ENCODE peak calls at places on chromosomes 1 and 21, in six cellular contexts. J, S, G, P, W and E are unnamed samples.

GRCh38 chr21:42242611-42243010 is 23.7 kb downstream of the ABCG1 start:
- DNase-seq in J (no peak), W (no peak), P (no peak), S (no peak), G (no peak), E (no peak)

GRCh38 chr1:78831731-78832360 is 174.7 kb downstream of the ADGRL4 start:
- DNase-seq in J (no peak), P (no peak), W (peak), S (peak), G (no peak), E (no peak)

GRCh38 chr1:226525750-226526149 is 22.8 kb upstream of the STUM start:
- DNase-seq in G (no peak), S (peak), W (no peak), P (no peak), J (no peak), E (no peak)

GRCh38 chr1:181163662-181164061 is 75.2 kb downstream of the IER5 start:
- DNase-seq in G (no peak), P (no peak), W (no peak), J (no peak), S (no peak), E (no peak)

GRCh38 chr1:231028676-231029075 is 11.4 kb downstream of the FAM89A start:
- DNase-seq in P (no peak), W (no peak), G (peak), J (no peak), S (no peak), E (no peak)

GRCh38 chr1:193123751-193124150 is 1.9 kb downstream of the CDC73 start:
- DNase-seq in G (no peak), W (no peak), S (no peak), J (no peak), P (no peak), E (no peak)

GRCh38 chr1:22169816-22170215 is 26.9 kb upstream of the WNT4 start:
- DNase-seq in G (no peak), P (no peak), W (no peak), J (no peak), S (no peak), E (no peak)

GRCh38 chr1:88877382-88877825 is 14.0 kb downstream of the GTF2B start:
- DNase-seq in S (peak), W (peak), P (no peak), G (no peak), J (peak), E (no peak)

GRCh38 chr1:25544243-25544764 is 898 bp downstream of the LDLRAP1 start:
- DNase-seq in P (no peak), W (no peak), J (no peak), S (no peak), G (no peak), E (no peak)

GRCh38 chr1:43007377-43008105 is 48.9 kb upstream of the SLC2A1 start:
- DNase-seq in S (no peak), G (peak), W (no peak), P (no peak), J (peak), E (no peak)

GRCh38 chr1:61434276-61434675 is 290.7 kb downstream of the TM2D1 start:
- DNase-seq in P (no peak), J (no peak), W (no peak), G (no peak), S (peak), E (no peak)

GRCh38 chr1:57067863-57068262 is 102.0 kb upstream of the C8B start:
- DNase-seq in S (no peak), G (no peak), W (no peak), J (no peak), P (no peak), E (no peak)

GRCh38 chr1:83508485-83509151 is 490.3 kb downstream of the TTLL7 start:
- DNase-seq in S (peak), W (peak), J (no peak), P (no peak), G (no peak), E (peak)

GRCh38 chr1:110421159-110421777 is 13.8 kb upstream of the LAMTOR5 start:
- DNase-seq in J (no peak), W (peak), S (peak), G (no peak), P (no peak), E (peak)

GRCh38 chr21:16589499-16589898 is 859.7 kb downstream of the USP25 start:
- DNase-seq in P (no peak), J (no peak), S (no peak), W (no peak), G (no peak), E (no peak)

GRCh38 chr1:189429610-189430009 is 1048.1 kb downstream of the BRINP3 start:
- DNase-seq in G (peak), P (no peak), W (peak), S (peak), J (peak), E (no peak)

GRCh38 chr1:36172983-36173382 is 17.0 kb downstream of the MAP7D1 start:
- DNase-seq in G (no peak), W (peak), P (no peak), S (peak), J (no peak), E (no peak)

GRCh38 chr1:230753586-230754251 is 6.5 kb downstream of the CAPN9 start:
- DNase-seq in S (no peak), G (peak), J (peak), P (peak), W (peak), E (no peak)

GRCh38 chr1:56414728-56415224 is 164.6 kb downstream of the PLPP3 start:
- DNase-seq in P (no peak), J (no peak), G (no peak), S (no peak), W (no peak), E (no peak)

GRCh38 chr1:69776555-69776954 is 208.8 kb downstream of the LRRC7 start:
- DNase-seq in W (no peak), G (no peak), J (no peak), P (no peak), S (no peak), E (no peak)

GRCh38 chr1:236753554-236753953 is 41.5 kb upstream of the MTR start:
- DNase-seq in G (peak), W (peak), P (peak), J (peak), S (peak), E (no peak)

GRCh38 chr1:237309595-237310118 is 267.7 kb downstream of the RYR2 start:
- DNase-seq in J (no peak), G (peak), P (no peak), W (no peak), S (no peak), E (no peak)

GRCh38 chr1:94095112-94095637 is 25.8 kb downstream of the ABCA4 start:
- DNase-seq in J (no peak), S (peak), W (peak), P (no peak), G (no peak), E (no peak)

GRCh38 chr1:25190260-25190659 is 42.0 kb downstream of the SYF2 start:
- DNase-seq in W (no peak), G (no peak), J (no peak), P (no peak), S (no peak), E (no peak)

GRCh38 chr1:56709269-56709880 is 64.3 kb downstream of the PRKAA2 start:
- DNase-seq in J (peak), P (no peak), G (no peak), S (peak), W (peak), E (peak)

GRCh38 chr1:60367522-60367921 is 294.0 kb upstream of the C1orf87 start:
- DNase-seq in G (peak), W (no peak), S (no peak), P (no peak), J (no peak), E (no peak)

DNA sequence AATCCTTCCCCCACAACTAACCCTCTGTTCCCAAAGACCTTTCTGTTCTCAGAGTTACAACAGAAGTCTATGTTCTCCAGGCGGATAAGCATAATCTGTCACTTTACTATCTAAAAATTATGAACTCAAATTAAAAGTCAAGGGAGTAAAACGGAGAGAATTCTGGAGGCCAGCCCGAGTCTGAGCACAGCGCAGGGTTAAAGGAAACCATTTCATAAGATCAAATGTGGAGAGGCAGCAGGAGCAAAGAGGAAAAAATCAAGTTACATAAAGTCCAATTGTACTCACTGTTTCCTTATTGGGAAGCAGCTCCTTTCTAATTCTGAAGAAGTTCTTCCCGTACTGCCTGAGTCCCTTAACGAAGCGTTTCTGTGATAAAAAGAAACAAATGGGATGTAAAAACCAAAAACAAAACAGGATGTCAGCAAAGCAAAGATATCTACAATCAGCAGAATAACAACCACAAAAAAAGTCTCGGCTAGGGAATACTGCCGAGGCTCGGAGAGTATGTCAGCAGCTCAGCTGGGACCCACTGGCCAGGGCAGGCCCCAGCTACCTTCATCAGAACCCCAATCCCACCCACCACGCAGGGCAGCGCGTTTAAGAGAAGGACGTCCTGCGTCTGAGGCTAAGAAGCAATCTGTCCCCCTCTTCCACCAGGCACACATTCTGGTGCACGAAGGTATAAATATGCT is 104.7 kb downstream of the SLC45A1 start:
- DNase-seq in P (no peak), W (peak), G (no peak), J (no peak), S (peak), E (no peak)
- H4K91ac ChIP-seq in P (no peak), W (peak), G (no peak), J (no peak), S (peak), E (peak)

GRCh38 chr1:6092211-6092610 is 46.5 kb downstream of the KCNAB2 start:
- DNase-seq in G (no peak), P (no peak), W (no peak), S (no peak), J (no peak), E (no peak)

GRCh38 chr1:6090996-6091822 is 45.5 kb downstream of the KCNAB2 start:
- DNase-seq in W (no peak), G (no peak), S (no peak), P (no peak), J (no peak), E (no peak)

GRCh38 chr1:6091823-6092109 is 46.1 kb downstream of the KCNAB2 start:
- DNase-seq in S (no peak), P (no peak), G (no peak), W (no peak), J (no peak), E (no peak)

GRCh38 chr1:6088956-6089355 is 43.3 kb downstream of the KCNAB2 start:
- DNase-seq in W (no peak), S (no peak), J (no peak), P (no peak), G (no peak), E (no peak)

DNA sequence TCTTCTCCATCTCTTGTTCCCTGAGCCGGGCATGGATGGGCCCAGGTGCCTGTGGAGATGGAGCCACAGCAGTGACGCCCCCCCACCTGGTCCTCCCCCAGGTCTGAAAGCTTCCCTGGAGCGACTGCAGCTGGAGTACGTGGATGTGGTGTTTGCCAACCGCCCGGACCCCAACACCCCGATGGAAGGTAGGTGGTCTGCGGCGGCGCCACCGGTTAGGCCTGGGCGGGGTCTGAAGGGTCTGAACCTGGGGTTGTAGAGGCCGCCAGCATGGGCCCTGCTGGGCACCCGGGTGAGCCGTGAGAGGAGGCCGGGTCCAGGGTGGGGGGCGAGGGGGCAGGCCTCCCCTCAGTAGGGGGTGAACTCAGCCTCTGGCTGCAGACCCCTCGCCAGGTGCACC is 44.6 kb downstream of the KCNAB2 start:
- DNase-seq in W (no peak), G (no peak), J (no peak), P (no peak), S (no peak), E (no peak)
- H4K8ac ChIP-seq in W (no peak), G (no peak), J (no peak), P (no peak), S (no peak), E (no peak)

DNA sequence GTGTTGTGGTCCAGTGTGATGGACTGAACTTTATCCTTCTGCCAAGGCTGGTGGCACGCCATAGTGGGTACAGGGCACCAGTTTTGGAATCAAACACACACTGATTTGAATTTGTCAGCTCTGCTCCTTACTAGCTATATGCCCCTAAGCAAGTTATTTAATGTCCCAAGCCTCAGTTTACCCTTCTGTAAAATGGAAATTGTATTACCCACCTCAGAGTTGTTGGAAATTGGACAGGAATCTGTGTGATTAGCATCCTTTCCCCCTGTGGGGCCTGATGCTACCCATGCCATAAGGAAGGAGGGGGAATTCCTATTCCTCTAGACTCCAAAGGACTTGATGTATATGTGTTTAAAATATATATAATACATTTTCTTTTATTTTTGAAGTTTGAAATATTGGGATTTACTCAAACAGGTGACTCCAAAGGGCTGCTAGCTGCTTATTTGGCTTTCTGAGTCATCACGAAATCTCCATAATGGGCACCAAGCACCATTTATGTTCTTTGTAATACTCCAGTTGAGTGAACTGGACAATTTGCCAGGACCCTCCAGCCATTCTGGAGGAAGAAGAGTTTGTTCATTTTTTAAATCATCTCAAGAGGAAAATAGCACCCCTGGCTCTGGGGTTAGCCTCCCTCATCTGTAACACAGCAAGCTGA is 224.5 kb upstream of the TMEM51 start:
- DNase-seq in P (no peak), W (no peak), J (no peak), G (no peak), S (no peak), E (no peak)
- H3K27ac ChIP-seq in P (no peak), W (no peak), J (no peak), G (no peak), S (peak), E (no peak)

GRCh38 chr1:984476-984814 is 2.6 kb upstream of the PERM1 start:
- DNase-seq in S (no peak), P (no peak), J (no peak), W (no peak), G (no peak), E (no peak)
- H4K91ac ChIP-seq in S (no peak), P (no peak), J (no peak), W (no peak), G (no peak), E (no peak)

GRCh38 chr1:48471603-48472576 is at the start of gene SPATA6:
- DNase-seq in G (peak), P (peak), S (peak), J (peak), W (peak), E (peak)

GRCh38 chr1:48469616-48470500 is 2.1 kb downstream of the SPATA6 start:
- DNase-seq in G (no peak), P (no peak), S (peak), J (no peak), W (peak), E (peak)

GRCh38 chr1:48472747-48473146 is 743 bp upstream of the SPATA6 start:
- DNase-seq in G (no peak), S (no peak), P (no peak), J (no peak), W (peak), E (no peak)

GRCh38 chr1:48471103-48471502 is 901 bp downstream of the SPATA6 start:
- DNase-seq in G (no peak), P (no peak), J (no peak), S (no peak), W (peak), E (peak)

DNA sequence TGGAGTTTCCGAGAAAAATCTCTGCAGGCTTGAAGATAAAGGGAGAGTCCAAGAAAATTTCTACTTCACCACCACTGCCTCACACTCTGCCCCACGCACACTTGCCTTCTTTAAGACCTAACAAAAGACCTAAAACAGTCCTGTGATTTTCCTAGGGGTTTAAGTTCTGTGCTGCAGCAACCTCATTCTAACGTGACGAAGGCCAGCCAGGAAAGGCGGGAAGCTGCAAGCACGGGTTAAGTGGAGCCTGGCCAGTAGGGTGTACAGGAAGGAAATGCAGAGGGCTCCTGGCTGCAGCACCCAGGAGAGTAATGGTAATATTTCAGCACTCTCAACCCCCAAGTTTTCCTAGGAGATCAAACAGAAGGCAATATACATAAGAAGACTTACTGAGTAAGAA is 1.5 kb downstream of the SPATA6 start:
- DNase-seq in J (no peak), S (no peak), P (no peak), W (peak), G (peak), E (no peak)
- H4K8ac ChIP-seq in J (no peak), S (no peak), P (no peak), W (no peak), G (no peak), E (no peak)